ENCODE peak calls at places on chromosome 3, in four cellular contexts. Z is BJ, O is body of pancreas, G is neural crest cell. D is an unnamed sample.

GRCh38 chr3:39755100-39755499 is 54.3 kb upstream of the MYRIP start:
- DNase-seq in Z (no peak), O (no peak), G (no peak), D (no peak)

GRCh38 chr3:123375014-123375940 is 73.6 kb downstream of the ADCY5 start:
- DNase-seq in Z (no peak), O (peak; percentile 6), G (no peak), D (no peak)

GRCh38 chr3:10901293-10902010 is 85.4 kb downstream of the SLC6A11 start:
- DNase-seq in Z (no peak), O (no peak), G (no peak), D (no peak)

GRCh38 chr3:193982258-193982659 is 153.7 kb upstream of the HES1 start:
- DNase-seq in Z (no peak), O (peak; percentile 42), G (no peak), D (no peak)

GRCh38 chr3:115227046-115227445 is 80.0 kb upstream of the ZBTB20 start:
- DNase-seq in Z (no peak), O (no peak), G (no peak), D (no peak)

GRCh38 chr3:44950273-44950672 is 25.7 kb downstream of the ZDHHC3 start:
- DNase-seq in Z (no peak), O (no peak), G (no peak), D (no peak)

GRCh38 chr3:108296239-108296638 is at the start of gene HHLA2:
- DNase-seq in Z (no peak), O (peak; percentile 40), G (no peak), D (no peak)

GRCh38 chr3:71361346-71361745 is 222.2 kb downstream of the FOXP1 start:
- DNase-seq in Z (no peak), O (no peak), G (no peak), D (no peak)